ENCODE peak calls at places on chromosomes 13 and 19, in four cellular contexts. C is CD4-positive, alpha-beta memory T cell; O is posterior vena cava; D is T-cell. U is an unnamed sample.

GRCh38 chr19:17302391-17303166 is 646 bp downstream of the ABHD8 start:
- DNase-seq in C (peak), O (no peak), D (no peak), U (no peak)

GRCh38 chr13:36553501-36553900 is 120.3 kb upstream of the SERTM1 start:
- DNase-seq in C (no peak), O (no peak), D (no peak), U (no peak)

GRCh38 chr13:67048793-67049150 is 181.4 kb downstream of the PCDH9 start:
- DNase-seq in C (no peak), D (no peak), O (no peak), U (no peak)

GRCh38 chr19:27861411-27861975 is 1351.5 kb downstream of the UQCRFS1 start:
- DNase-seq in O (no peak), D (no peak), C (no peak), U (no peak)

GRCh38 chr19:41350735-41351338 is 2.9 kb downstream of the TGFB1 start:
- DNase-seq in O (no peak), C (peak), D (no peak), U (no peak)

GRCh38 chr13:69585656-69586055 is 522.0 kb upstream of the ATXN8OS start:
- DNase-seq in O (no peak), D (no peak), C (no peak), U (no peak)

GRCh38 chr19:10766049-10766623 is 48.3 kb downstream of the DNM2 start:
- DNase-seq in O (no peak), C (no peak), D (no peak), U (no peak)

GRCh38 chr13:48818495-48818961 is 157.2 kb upstream of the FNDC3A start:
- DNase-seq in D (no peak), O (no peak), C (no peak), U (no peak)

GRCh38 chr13:69935043-69935442 is 172.6 kb upstream of the ATXN8OS start:
- DNase-seq in O (no peak), C (no peak), D (no peak), U (no peak)